ENCODE peak calls at places on chromosomes 11 and 22, in four cellular contexts. C, A, K and T are unnamed samples.

GRCh38 chr11:34154059-34154875 is 48.8 kb downstream of the NAT10 start:
- DNase-seq in C (no peak), A (no peak), K (no peak), T (no peak)

GRCh38 chr11:17498475-17498874 is 21.8 kb upstream of the ABCC8 start:
- DNase-seq in C (no peak), A (no peak), K (no peak), T (peak; percentile 52)

GRCh38 chr11:93608280-93608862 is 53.1 kb upstream of the CEP295 start:
- DNase-seq in C (no peak), A (no peak), K (no peak), T (peak; percentile 39)

GRCh38 chr11:63802637-63803414 is 10.4 kb upstream of the SPINDOC start:
- DNase-seq in C (no peak), A (peak; percentile 90), K (no peak), T (peak; percentile 90)

GRCh38 chr11:44252999-44253602 is 56.8 kb downstream of the ALX4 start:
- DNase-seq in C (no peak), A (no peak), K (no peak), T (no peak)

GRCh38 chr11:127926721-127927120 is 660.6 kb downstream of the ETS1 start:
- DNase-seq in C (no peak), A (no peak), K (no peak), T (no peak)

GRCh38 chr11:93444671-93445073 is 98.5 kb downstream of the SMCO4 start:
- DNase-seq in C (no peak), A (peak; percentile 29), K (peak; percentile 37), T (peak; percentile 91)

GRCh38 chr11:43515090-43515489 is 156.4 kb downstream of the TTC17 start:
- DNase-seq in C (no peak), A (no peak), K (peak; percentile 25), T (no peak)

GRCh38 chr22:41367039-41367679 is 14.6 kb upstream of the TEF start:
- DNase-seq in C (peak; percentile 95), A (peak; percentile 93), K (peak; percentile 16), T (peak; percentile 95)

GRCh38 chr11:104830080-104830479 is 68.2 kb downstream of the CASP12 start:
- DNase-seq in C (no peak), A (peak; percentile 58), K (no peak), T (peak; percentile 89)

GRCh38 chr11:11230802-11231562 is 122.1 kb downstream of the CSNK2A3 start:
- DNase-seq in C (no peak), A (no peak), K (no peak), T (no peak)

GRCh38 chr11:34928268-34928959 is 12.0 kb downstream of the PDHX start:
- DNase-seq in C (no peak), A (no peak), K (no peak), T (no peak)

GRCh38 chr11:3163241-3163981 is 1.7 kb downstream of the OSBPL5 start:
- DNase-seq in C (peak; percentile 9), A (no peak), K (no peak), T (no peak)

GRCh38 chr11:68121067-68121899 is at the start of gene CHKA:
- DNase-seq in C (peak; percentile 95), A (peak; percentile 87), K (peak; percentile 85), T (peak; percentile 90)

GRCh38 chr11:105636496-105636895 is 26.6 kb downstream of the GRIA4 start:
- DNase-seq in C (no peak), A (no peak), K (no peak), T (no peak)

GRCh38 chr22:49305966-49306631 is 521.6 kb downstream of the BRD1 start:
- DNase-seq in C (peak; percentile 3), A (no peak), K (no peak), T (no peak)

GRCh38 chr11:11598243-11598642 is 23.6 kb downstream of the GALNT18 start:
- DNase-seq in C (no peak), A (no peak), K (no peak), T (no peak)

DNA sequence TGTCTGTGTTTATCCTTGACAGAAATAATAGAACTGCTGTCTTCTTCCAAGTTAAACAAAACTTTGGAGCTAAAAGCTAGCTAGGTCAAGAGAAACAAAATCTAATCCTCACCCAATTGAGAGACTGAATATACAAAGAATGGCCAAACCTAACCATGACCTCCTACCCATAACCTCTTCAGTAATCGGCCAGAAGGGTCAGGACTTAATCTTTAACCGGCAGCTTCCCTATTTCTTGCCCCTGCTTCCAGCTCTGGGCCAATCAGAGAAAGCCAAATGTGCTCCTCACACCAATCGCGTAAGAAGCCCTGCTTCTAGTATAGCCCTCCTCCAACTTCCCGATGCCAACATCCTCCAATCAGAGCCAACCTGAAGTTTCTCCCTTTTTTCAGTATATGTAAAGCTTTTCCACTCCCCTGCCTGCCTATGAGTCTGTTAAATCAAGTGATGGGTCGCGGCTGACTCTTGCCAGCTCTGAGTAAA is 1.7 kb upstream of the DDX6 start:
- DNase-seq in C (peak; percentile 85), A (peak; percentile 60), K (peak; percentile 43), T (peak; percentile 89)
- TF ChIP-seq CTCF in C (no peak), A (no peak), K (no peak), T (no peak)

GRCh38 chr11:118155781-118156530 is 3.3 kb upstream of the SCN4B start:
- DNase-seq in C (no peak), A (no peak), K (no peak), T (no peak)

GRCh38 chr11:118153976-118154375 is 1.4 kb upstream of the SCN4B start:
- DNase-seq in C (no peak), A (no peak), K (no peak), T (no peak)

GRCh38 chr11:118157186-118157895 is 4.7 kb upstream of the SCN4B start:
- DNase-seq in C (no peak), A (no peak), K (no peak), T (no peak)

GRCh38 chr11:118153516-118153915 is 893 bp upstream of the SCN4B start:
- DNase-seq in C (no peak), A (no peak), K (no peak), T (no peak)

GRCh38 chr11:118156531-118157185 is 4.0 kb upstream of the SCN4B start:
- DNase-seq in C (no peak), A (no peak), K (no peak), T (no peak)
- TF ChIP-seq CTCF in C (no peak), A (no peak), K (peak; percentile 13), T (no peak)

GRCh38 chr11:61598886-61599868 is 18.3 kb upstream of the SYT7 start:
- DNase-seq in C (no peak), A (peak; percentile 59), K (no peak), T (no peak)

GRCh38 chr11:61603667-61604066 is 22.8 kb upstream of the SYT7 start:
- DNase-seq in C (no peak), A (no peak), K (no peak), T (no peak)

GRCh38 chr11:61602775-61603569 is 22.1 kb upstream of the SYT7 start:
- DNase-seq in C (peak; percentile 69), A (peak; percentile 97), K (no peak), T (peak; percentile 99)

GRCh38 chr11:61599968-61600710 is 19.3 kb upstream of the SYT7 start:
- DNase-seq in C (no peak), A (no peak), K (no peak), T (no peak)

DNA sequence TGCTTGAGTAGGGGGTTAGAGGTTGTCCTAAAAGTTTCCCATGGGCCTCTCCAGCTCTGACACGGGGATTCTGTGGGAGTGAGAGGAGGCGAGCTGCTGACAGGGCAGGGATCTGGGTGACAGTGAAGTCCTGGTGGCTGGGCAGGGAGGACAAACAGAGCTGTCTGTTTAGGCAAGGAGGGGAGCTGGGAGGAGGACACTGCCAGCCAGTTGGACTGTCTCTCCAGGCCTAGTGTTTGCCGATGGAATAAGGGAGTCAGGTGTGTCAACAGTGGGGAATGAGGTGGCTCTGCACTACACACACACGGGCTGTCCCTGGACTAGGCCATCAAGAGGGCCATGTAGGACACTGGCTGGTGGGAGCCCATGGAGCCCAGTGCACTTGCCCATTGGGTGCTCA is 20.6 kb upstream of the SYT7 start:
- DNase-seq in C (no peak), A (no peak), K (no peak), T (no peak)
- TF ChIP-seq CTCF in C (no peak), A (no peak), K (no peak), T (no peak)

GRCh38 chr22:35839811-35840739 is 122.4 kb downstream of the APOL5 start:
- DNase-seq in C (peak; percentile 86), A (peak; percentile 97), K (peak; percentile 64), T (peak; percentile 98)

GRCh38 chr22:35837328-35837727 is 119.7 kb downstream of the APOL5 start:
- DNase-seq in C (no peak), A (no peak), K (no peak), T (no peak)

GRCh38 chr22:35835998-35836691 is 118.5 kb downstream of the APOL5 start:
- DNase-seq in C (peak; percentile 38), A (peak; percentile 89), K (no peak), T (peak; percentile 85)

GRCh38 chr22:35841907-35842518 is 124.3 kb downstream of the APOL5 start:
- DNase-seq in C (no peak), A (no peak), K (no peak), T (no peak)

DNA sequence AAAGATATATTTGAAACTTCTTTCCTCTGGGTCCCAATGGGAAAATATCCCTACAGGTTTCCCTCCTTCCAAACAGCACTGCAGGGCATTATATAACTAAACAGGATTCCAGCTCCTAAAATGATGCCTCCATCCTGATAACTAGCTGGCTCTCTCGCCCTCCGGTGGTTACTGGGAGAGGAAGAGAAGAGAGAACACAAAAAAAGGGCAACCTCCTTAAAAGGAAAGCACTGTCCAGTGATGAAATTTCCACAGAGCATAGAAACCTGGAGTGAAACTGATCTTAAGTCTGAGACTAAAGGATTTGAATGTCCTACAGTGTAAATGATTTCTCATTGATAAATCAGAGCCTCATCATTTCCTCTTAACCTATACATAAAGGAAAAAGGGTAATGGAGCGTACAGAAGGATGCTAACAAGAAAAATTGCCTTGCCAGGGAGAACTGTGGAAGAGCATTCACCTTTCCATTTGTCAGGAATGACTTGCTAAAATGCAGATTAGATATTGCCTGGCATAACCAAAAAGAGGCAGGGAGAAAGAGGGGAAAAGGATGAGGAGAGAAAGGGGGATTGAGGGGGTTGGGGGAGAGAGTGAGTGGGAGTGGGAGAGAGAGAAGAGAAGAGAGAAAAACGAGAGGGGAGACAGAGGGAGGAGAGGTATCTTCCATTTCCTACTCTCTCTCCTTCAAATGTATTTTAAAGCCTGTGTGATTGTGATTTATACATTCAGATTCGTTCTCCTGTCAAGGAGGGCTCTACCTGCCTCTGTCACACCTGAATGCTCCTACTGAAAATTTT is 121.4 kb downstream of the APOL5 start:
- DNase-seq in C (peak; percentile 28), A (peak; percentile 81), K (peak; percentile 14), T (peak; percentile 68)
- TF ChIP-seq CTCF in C (peak; percentile 49), A (peak; percentile 34), K (peak; percentile 47), T (peak; percentile 56)